ENCODE peak calls at places on chromosomes 12 and 14, in seven cellular contexts. P is stomach, V is upper lobe of left lung, A is HepG2, U is suprapubic skin, Z is transverse colon, J is K562. G is an unnamed sample.

GRCh38 chr14:43483415-43483814 is 1023.7 kb downstream of the FSCB start:
- DNase-seq in P (no peak), V (no peak), A (no peak), U (no peak), Z (no peak), J (no peak), G (no peak)

GRCh38 chr12:83153156-83153555 is 466.4 kb downstream of the TMTC2 start:
- DNase-seq in P (no peak), V (no peak), A (no peak), U (no peak), Z (no peak), J (no peak), G (no peak)

GRCh38 chr14:50944647-50945413 is 547 bp upstream of the PYGL start:
- DNase-seq in P (peak), V (peak), A (peak), U (peak), Z (peak), J (no peak), G (no peak)

GRCh38 chr14:54316652-54317051 is 80.2 kb upstream of the CDKN3 start:
- DNase-seq in P (no peak), V (peak), A (no peak), U (no peak), Z (no peak), J (no peak), G (no peak)

GRCh38 chr12:1820191-1820599 is at the start of gene LRTM2:
- DNase-seq in P (no peak), V (peak), A (no peak), U (no peak), Z (no peak), J (no peak), G (no peak)

GRCh38 chr14:38290601-38291190 is 34.8 kb upstream of the CLEC14A start:
- DNase-seq in P (no peak), V (no peak), A (peak), U (no peak), Z (no peak), J (no peak), G (no peak)

GRCh38 chr12:67676624-67677023 is 28.1 kb downstream of the DYRK2 start:
- DNase-seq in P (no peak), V (no peak), A (no peak), U (no peak), Z (no peak), J (no peak), G (no peak)

GRCh38 chr14:100375273-100375962 is 52.3 kb downstream of the SLC25A47 start:
- DNase-seq in P (peak), V (no peak), A (peak), U (peak), Z (peak), J (peak), G (peak)

GRCh38 chr12:104792570-104792969 is 165.5 kb downstream of the SLC41A2 start:
- DNase-seq in P (no peak), V (no peak), A (no peak), U (no peak), Z (no peak), J (peak), G (no peak)

GRCh38 chr14:63200035-63200740 is 4.1 kb upstream of the RHOJ start:
- DNase-seq in P (no peak), V (no peak), A (no peak), U (no peak), Z (no peak), J (no peak), G (no peak)

GRCh38 chr12:47343684-47344567 is 264.2 kb upstream of the AMIGO2 start:
- DNase-seq in P (no peak), V (no peak), A (no peak), U (no peak), Z (no peak), J (no peak), G (no peak)

GRCh38 chr12:71999795-72000194 is 61.1 kb downstream of the TPH2 start:
- DNase-seq in P (no peak), V (no peak), A (no peak), U (no peak), Z (no peak), J (no peak), G (no peak)

GRCh38 chr14:102187044-102187443 is 47.3 kb downstream of the WDR20 start:
- DNase-seq in P (no peak), V (no peak), A (no peak), U (no peak), Z (no peak), J (peak), G (no peak)

GRCh38 chr14:49992901-49993335 is 100.0 kb downstream of the ARF6 start:
- DNase-seq in P (no peak), V (no peak), A (peak), U (no peak), Z (no peak), J (no peak), G (no peak)

GRCh38 chr12:130425698-130426245 is 88.1 kb downstream of the PIWIL1 start:
- DNase-seq in P (no peak), V (peak), A (no peak), U (no peak), Z (peak), J (no peak), G (no peak)

GRCh38 chr14:92596328-92596943 is 82.9 kb downstream of the RIN3 start:
- DNase-seq in P (no peak), V (no peak), A (no peak), U (no peak), Z (no peak), J (no peak), G (no peak)

GRCh38 chr14:96257900-96258299 is 1.9 kb downstream of the BDKRB1 start:
- DNase-seq in P (no peak), V (no peak), A (no peak), U (no peak), Z (no peak), J (no peak), G (no peak)

GRCh38 chr12:129201029-129201428 is 347.8 kb downstream of the GLT1D1 start:
- DNase-seq in P (no peak), V (no peak), A (no peak), U (no peak), Z (no peak), J (no peak), G (no peak)

GRCh38 chr12:68231707-68232106 is 6.1 kb upstream of the IL26 start:
- DNase-seq in P (no peak), V (no peak), A (no peak), U (no peak), Z (no peak), J (no peak), G (no peak)

GRCh38 chr14:75244121-75244520 is 34.5 kb upstream of the FOS start:
- DNase-seq in P (no peak), V (no peak), A (no peak), U (no peak), Z (no peak), J (no peak), G (no peak)

GRCh38 chr12:104793280-104793679 is 164.8 kb downstream of the SLC41A2 start:
- DNase-seq in P (no peak), V (no peak), A (no peak), U (no peak), Z (no peak), J (no peak), G (no peak)

GRCh38 chr12:84355561-84355960 is 557.0 kb downstream of the SLC6A15 start:
- DNase-seq in P (no peak), V (no peak), A (no peak), U (no peak), Z (no peak), J (no peak), G (no peak)

GRCh38 chr12:96208801-96209534 is 14.8 kb downstream of the ELK3 start:
- DNase-seq in P (no peak), V (no peak), A (no peak), U (no peak), Z (peak), J (no peak), G (no peak)

GRCh38 chr12:6613015-6613775 is 6.0 kb upstream of the CHD4 start:
- DNase-seq in P (peak), V (no peak), A (peak), U (peak), Z (peak), J (peak), G (no peak)

GRCh38 chr12:57039016-57039798 is 10.7 kb downstream of the MYO1A start:
- DNase-seq in P (no peak), V (no peak), A (no peak), U (no peak), Z (no peak), J (peak), G (no peak)

GRCh38 chr12:126895946-126896520 is 1370.9 kb upstream of the TMEM132C start:
- DNase-seq in P (no peak), V (no peak), A (no peak), U (no peak), Z (no peak), J (no peak), G (no peak)

GRCh38 chr12:54159140-54159539 is 29.6 kb downstream of the SMUG1 start:
- DNase-seq in P (peak), V (peak), A (peak), U (no peak), Z (no peak), J (peak), G (no peak)

GRCh38 chr14:101960225-101960624 is 4.1 kb upstream of the DYNC1H1 start:
- DNase-seq in P (no peak), V (no peak), A (peak), U (no peak), Z (no peak), J (peak), G (no peak)

GRCh38 chr12:127620956-127621355 is 646.0 kb upstream of the TMEM132C start:
- DNase-seq in P (no peak), V (no peak), A (no peak), U (no peak), Z (no peak), J (no peak), G (no peak)

GRCh38 chr12:7916936-7917335 is 19.1 kb downstream of the SLC2A3 start:
- DNase-seq in P (no peak), V (no peak), A (no peak), U (no peak), Z (no peak), J (no peak), G (no peak)

GRCh38 chr12:20194171-20194570 is 174.2 kb upstream of the PDE3A start:
- DNase-seq in P (no peak), V (no peak), A (no peak), U (no peak), Z (no peak), J (no peak), G (no peak)

GRCh38 chr12:117901631-117902030 is 67.2 kb downstream of the KSR2 start:
- DNase-seq in P (no peak), V (no peak), A (no peak), U (no peak), Z (no peak), J (no peak), G (no peak)

DNA sequence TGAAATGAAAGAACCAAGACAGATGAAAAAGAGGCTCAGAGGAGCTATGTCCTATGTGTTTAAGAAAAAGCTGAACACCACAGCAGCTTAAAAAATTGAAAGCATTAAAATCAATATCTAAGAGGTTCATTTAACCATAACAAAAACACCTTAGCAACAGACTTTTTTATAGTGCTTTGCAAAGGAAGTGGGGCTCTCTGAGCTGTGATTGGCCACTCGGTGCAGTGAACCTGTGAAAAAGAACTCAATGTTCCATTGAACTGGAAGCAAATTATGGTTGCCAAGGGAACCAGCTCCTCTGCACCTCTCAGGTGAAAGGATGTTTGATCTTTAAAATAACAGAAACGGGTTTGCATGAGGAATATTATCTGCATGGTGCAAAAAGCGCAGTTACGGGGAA is 149.3 kb downstream of the SNAPC1 start:
- DNase-seq in P (no peak), V (no peak), A (no peak), U (no peak), Z (no peak), J (no peak), G (no peak)
- TF ChIP-seq EP300 in P (no peak), V (no peak), A (no peak), U (no peak), Z (no peak), J (no peak), G (no peak)

DNA sequence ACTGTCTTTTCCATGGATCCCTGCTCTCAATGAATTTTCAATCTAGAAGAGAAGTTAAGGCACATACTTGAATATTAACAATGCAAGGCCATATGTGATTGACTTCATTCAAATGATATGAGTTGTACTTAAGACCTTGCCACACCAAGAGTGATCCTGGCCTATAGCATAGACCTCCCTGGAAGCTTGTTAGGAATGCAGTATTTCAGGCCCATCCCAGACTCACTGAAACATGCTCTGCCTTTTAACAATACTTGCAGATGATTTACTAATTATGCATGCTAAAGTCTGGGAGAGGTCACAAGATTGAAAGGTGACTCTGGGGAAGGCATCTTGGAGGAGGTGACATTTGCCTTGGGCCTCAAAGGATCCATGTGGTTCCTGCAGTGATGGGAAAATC is 43.2 kb downstream of the RFX4 start:
- DNase-seq in P (no peak), V (no peak), A (no peak), U (no peak), Z (no peak), J (no peak), G (no peak)
- TF ChIP-seq EP300 in P (no peak), V (no peak), A (no peak), U (no peak), Z (no peak), J (no peak), G (no peak)

GRCh38 chr12:12224240-12224940 is 42.5 kb downstream of the LRP6 start:
- DNase-seq in P (no peak), V (no peak), A (no peak), U (no peak), Z (no peak), J (peak), G (no peak)
- TF ChIP-seq EP300 in P (no peak), V (no peak), A (no peak), U (no peak), Z (no peak), J (peak), G (no peak)

GRCh38 chr14:35829449-35829848 is 3.3 kb downstream of the BRMS1L start:
- DNase-seq in P (no peak), V (no peak), A (no peak), U (no peak), Z (no peak), J (no peak), G (no peak)

GRCh38 chr14:35827678-35828472 is 1.7 kb downstream of the BRMS1L start:
- DNase-seq in P (no peak), V (no peak), A (no peak), U (no peak), Z (no peak), J (no peak), G (no peak)

GRCh38 chr14:35826952-35827416 is 846 bp downstream of the BRMS1L start:
- DNase-seq in P (no peak), V (no peak), A (no peak), U (no peak), Z (no peak), J (no peak), G (no peak)

GRCh38 chr14:35825968-35826217 is 245 bp upstream of the BRMS1L start:
- DNase-seq in P (no peak), V (no peak), A (no peak), U (no peak), Z (no peak), J (no peak), G (no peak)

DNA sequence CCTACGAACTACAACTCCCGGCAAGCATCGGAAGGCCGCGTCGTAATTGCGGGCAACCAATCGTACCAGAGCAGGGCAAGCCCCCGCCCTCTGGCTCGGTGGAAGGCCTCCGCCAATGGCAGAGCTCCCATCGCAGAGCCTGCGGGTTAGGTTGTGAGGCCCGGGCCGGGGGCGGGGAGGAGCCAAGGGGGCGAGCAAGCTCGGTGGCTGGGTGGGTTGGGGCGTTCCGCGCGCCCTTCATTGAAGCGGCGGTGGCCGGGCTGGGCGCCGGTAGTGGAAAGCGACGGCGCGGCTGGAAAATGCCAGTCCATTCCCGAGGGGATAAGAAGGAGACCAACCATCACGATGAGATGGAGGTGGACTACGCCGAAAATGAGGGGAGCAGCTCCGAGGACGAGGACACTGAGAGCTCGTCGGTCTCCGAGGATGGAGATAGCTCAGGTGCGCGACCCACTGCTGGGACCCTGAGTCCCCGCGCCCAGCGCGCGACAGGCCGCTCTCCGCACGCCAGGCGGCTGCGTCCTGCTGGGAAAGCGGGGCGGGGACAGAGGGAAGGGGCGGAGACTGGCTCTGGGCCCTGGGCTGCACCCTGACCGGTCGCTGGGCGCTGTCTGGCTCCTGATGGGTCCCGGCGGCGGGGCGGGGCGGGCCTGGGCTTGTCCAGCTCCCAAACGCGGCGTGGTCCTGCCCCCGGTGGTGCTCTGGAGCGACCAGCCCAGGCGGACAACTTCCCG is at the start of gene BRMS1L:
- DNase-seq in P (peak), V (peak), A (peak), U (peak), Z (peak), J (peak), G (peak)
- TF ChIP-seq EP300 in P (no peak), V (no peak), A (peak), U (no peak), Z (no peak), J (no peak), G (no peak)

DNA sequence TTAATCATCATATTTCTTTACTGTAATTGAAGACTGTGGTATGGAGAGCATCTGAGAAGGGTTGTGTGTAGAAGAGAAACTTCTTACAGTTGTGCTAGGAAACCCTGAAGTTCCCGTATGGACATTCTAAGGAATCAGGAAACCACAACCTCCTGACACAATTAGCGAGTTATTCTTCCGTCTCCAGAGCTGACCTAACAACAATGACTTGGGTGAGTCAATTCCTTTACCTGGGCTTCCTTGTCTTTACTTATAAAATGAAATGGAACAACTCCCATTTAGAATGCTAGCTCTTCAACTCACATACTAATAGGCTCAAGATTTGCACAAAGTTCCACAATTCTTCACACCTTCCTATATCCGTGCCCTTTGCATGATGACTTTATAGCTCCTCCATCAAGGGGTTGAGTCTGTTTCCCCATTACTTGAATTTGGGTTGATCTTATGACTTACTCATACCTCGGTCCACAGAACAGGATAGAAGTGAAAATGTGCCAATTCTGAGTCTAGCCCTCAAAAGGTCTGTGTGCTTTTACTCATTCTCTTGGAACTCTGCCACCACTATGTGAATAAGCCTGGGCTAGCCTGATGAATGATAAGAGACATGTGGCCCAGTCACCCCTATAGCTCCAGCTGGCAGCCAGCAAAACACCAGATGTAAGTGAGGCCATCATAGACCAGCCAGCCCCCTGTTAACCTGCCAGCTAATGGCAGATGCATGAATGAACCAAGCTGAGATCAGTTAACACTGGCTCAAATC is 459.4 kb downstream of the ETNK1 start:
- DNase-seq in P (no peak), V (no peak), A (peak), U (no peak), Z (no peak), J (peak), G (no peak)
- TF ChIP-seq EP300 in P (no peak), V (no peak), A (no peak), U (no peak), Z (no peak), J (no peak), G (no peak)

GRCh38 chr12:119249441-119249840 is 70.7 kb downstream of the HSPB8 start:
- DNase-seq in P (no peak), V (no peak), A (no peak), U (no peak), Z (no peak), J (no peak), G (no peak)
- TF ChIP-seq EP300 in P (no peak), V (no peak), A (no peak), U (no peak), Z (no peak), J (no peak), G (no peak)

DNA sequence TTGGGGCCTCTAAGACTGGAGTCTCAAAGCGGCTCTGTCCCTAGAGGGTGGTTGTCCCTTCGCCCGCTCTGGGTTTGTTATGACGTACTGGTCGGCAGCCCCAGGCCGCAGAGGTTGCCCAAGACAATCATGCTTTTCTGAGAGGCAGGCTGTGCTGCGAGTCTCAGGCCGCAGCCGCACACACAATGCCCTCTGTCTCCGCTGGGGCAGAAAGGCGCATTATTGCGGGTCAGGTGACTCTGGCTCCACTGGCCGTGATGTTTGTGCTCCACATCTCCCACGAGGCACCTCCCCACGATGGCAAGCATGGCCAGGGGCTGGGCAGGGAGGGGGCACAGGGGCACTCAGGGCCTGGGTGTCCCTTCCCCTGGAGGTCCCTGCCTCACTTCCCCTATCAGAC is 21.0 kb upstream of the PLEKHG3 start:
- DNase-seq in P (no peak), V (peak), A (peak), U (no peak), Z (no peak), J (no peak), G (no peak)
- TF ChIP-seq EP300 in P (no peak), V (no peak), A (no peak), U (no peak), Z (no peak), J (no peak), G (no peak)

DNA sequence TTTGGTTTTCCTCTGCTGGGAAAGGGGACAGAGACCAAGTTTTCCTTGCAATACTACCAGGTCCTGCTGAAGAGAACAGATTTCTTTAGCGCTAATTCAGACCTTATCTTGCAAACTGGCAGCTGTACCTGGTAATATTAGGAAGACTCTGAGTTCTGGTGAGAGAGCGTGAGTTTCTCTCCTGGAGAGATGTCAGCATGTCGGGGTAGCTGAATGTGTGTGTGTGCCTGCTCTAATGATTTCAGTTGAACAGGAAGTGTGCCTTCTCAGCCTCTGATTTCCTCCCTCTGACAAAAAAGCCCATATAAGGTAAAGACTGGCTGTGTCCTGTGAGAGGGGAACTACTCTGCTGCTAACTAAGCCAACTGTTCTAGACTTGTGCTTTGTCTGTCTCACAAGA is 10.3 kb upstream of the ERP27 start:
- DNase-seq in P (no peak), V (no peak), A (no peak), U (no peak), Z (peak), J (peak), G (no peak)
- TF ChIP-seq EP300 in P (no peak), V (no peak), A (no peak), U (no peak), Z (no peak), J (peak), G (no peak)

G was measured in esophagus muscularis mucosa.